ENCODE peak calls at places on chromosomes 2 and 18, in six cellular contexts. L, Z, G, V, K and J are unnamed samples.

GRCh38 chr2:460861-461260 is 173.0 kb upstream of the ALKAL2 start:
- DNase-seq in L (peak; percentile 13), Z (no peak), G (no peak), V (peak; percentile 28), K (peak; percentile 36), J (no peak)

GRCh38 chr2:15553519-15553918 is 7.6 kb downstream of the NBAS start:
- DNase-seq in L (no peak), Z (no peak), G (no peak), V (no peak), K (no peak), J (no peak)

GRCh38 chr18:45365835-45366234 is 249.4 kb upstream of the SLC14A2 start:
- DNase-seq in L (no peak), Z (no peak), G (no peak), V (no peak), K (no peak), J (no peak)

GRCh38 chr18:38634117-38634516 is 1068.5 kb upstream of the CELF4 start:
- DNase-seq in L (no peak), Z (no peak), G (no peak), V (no peak), K (no peak), J (no peak)

GRCh38 chr2:120985997-120986651 is 250.5 kb downstream of the GLI2 start:
- DNase-seq in L (no peak), Z (no peak), G (no peak), V (no peak), K (no peak), J (no peak)

GRCh38 chr18:26940744-26941398 is 75.4 kb upstream of the AQP4 start:
- DNase-seq in L (no peak), Z (no peak), G (no peak), V (no peak), K (no peak), J (no peak)

GRCh38 chr2:109379507-109379906 is 234.3 kb downstream of the SEPTIN10 start:
- DNase-seq in L (no peak), Z (no peak), G (no peak), V (no peak), K (no peak), J (peak; percentile 28)

GRCh38 chr2:146124741-146125140 is 1604.8 kb upstream of the ZEB2 start:
- DNase-seq in L (no peak), Z (no peak), G (peak; percentile 11), V (no peak), K (no peak), J (no peak)

GRCh38 chr2:216802516-216803265 is 57.2 kb downstream of the TNP1 start:
- DNase-seq in L (no peak), Z (no peak), G (no peak), V (no peak), K (no peak), J (no peak)

GRCh38 chr18:51236225-51236624 is 38.7 kb upstream of the MEX3C start:
- DNase-seq in L (no peak), Z (no peak), G (no peak), V (no peak), K (no peak), J (no peak)

GRCh38 chr2:62415019-62415431 is 91.0 kb downstream of the TMEM17 start:
- DNase-seq in L (no peak), Z (no peak), G (no peak), V (no peak), K (no peak), J (no peak)

GRCh38 chr2:31129835-31130561 is 8.2 kb downstream of the GALNT14 start:
- DNase-seq in L (no peak), Z (no peak), G (no peak), V (no peak), K (no peak), J (no peak)

GRCh38 chr2:27038012-27038411 is 5.2 kb downstream of the TMEM214 start:
- DNase-seq in L (no peak), Z (no peak), G (no peak), V (no peak), K (no peak), J (no peak)